ENCODE peak calls at places on chromosomes 11 and 22, in seven cellular contexts. A is K562, F is tibial nerve, H is GM12891, G is heart left ventricle, C is ovary, P is endothelial cell of umbilical vein. B is an unnamed sample.

GRCh38 chr11:2445107-2445947 is 519 bp downstream of the KCNQ1 start:
- DNase-seq in A (no peak), F (no peak), H (no peak), G (peak; percentile 28), C (peak; percentile 6), P (no peak), B (no peak)

GRCh38 chr11:14331476-14332136 is 27.4 kb downstream of the RRAS2 start:
- DNase-seq in A (no peak), F (no peak), H (no peak), G (no peak), C (no peak), P (peak; percentile 64), B (no peak)

GRCh38 chr11:20873054-20873453 is 203.7 kb downstream of the NELL1 start:
- DNase-seq in A (peak; percentile 9), F (no peak), H (no peak), G (no peak), C (no peak), P (no peak), B (peak; percentile 26)

GRCh38 chr22:44092636-44093220 is 68.6 kb downstream of the PARVB start:
- DNase-seq in A (no peak), F (no peak), H (no peak), G (no peak), C (no peak), P (no peak), B (no peak)

GRCh38 chr11:124891390-124891861 is 6.2 kb downstream of the ROBO4 start:
- DNase-seq in A (no peak), F (no peak), H (no peak), G (no peak), C (no peak), P (no peak), B (no peak)

GRCh38 chr11:116928102-116928777 is 90.8 kb upstream of the APOA1 start:
- DNase-seq in A (no peak), F (no peak), H (peak; percentile 22), G (no peak), C (no peak), P (no peak), B (no peak)

GRCh38 chr22:30420401-30421178 is 5.0 kb upstream of the MTFP1 start:
- DNase-seq in A (peak; percentile 32), F (no peak), H (no peak), G (no peak), C (no peak), P (peak; percentile 92), B (no peak)

GRCh38 chr22:17647996-17648395 is 9.4 kb downstream of the BCL2L13 start:
- DNase-seq in A (no peak), F (no peak), H (no peak), G (no peak), C (no peak), P (no peak), B (no peak)

GRCh38 chr11:128298271-128298670 is 289.1 kb downstream of the ETS1 start:
- DNase-seq in A (no peak), F (no peak), H (no peak), G (no peak), C (no peak), P (no peak), B (no peak)

GRCh38 chr11:134471341-134472187 is 59.5 kb upstream of the B3GAT1 start:
- DNase-seq in A (no peak), F (no peak), H (no peak), G (no peak), C (no peak), P (no peak), B (no peak)

GRCh38 chr11:86802601-86803051 is 2.3 kb downstream of the PRSS23 start:
- DNase-seq in A (peak; percentile 25), F (no peak), H (no peak), G (no peak), C (no peak), P (peak; percentile 80), B (no peak)

GRCh38 chr11:44374001-44374400 is 64.1 kb upstream of the ALX4 start:
- DNase-seq in A (no peak), F (no peak), H (no peak), G (no peak), C (no peak), P (no peak), B (no peak)

GRCh38 chr11:110091995-110092576 is 1.1 kb upstream of the ZC3H12C start:
- DNase-seq in A (no peak), F (no peak), H (no peak), G (no peak), C (no peak), P (no peak), B (no peak)

GRCh38 chr11:46520971-46521745 is 72.7 kb downstream of the AMBRA1 start:
- DNase-seq in A (no peak), F (no peak), H (no peak), G (no peak), C (no peak), P (peak; percentile 62), B (peak; percentile 36)

GRCh38 chr11:86523738-86524602 is 148.4 kb downstream of the ME3 start:
- DNase-seq in A (peak; percentile 46), F (no peak), H (no peak), G (no peak), C (no peak), P (peak; percentile 99), B (no peak)

GRCh38 chr22:46241397-46242007 is 8.6 kb downstream of the CDPF1 start:
- DNase-seq in A (peak; percentile 44), F (no peak), H (no peak), G (peak; percentile 63), C (no peak), P (no peak), B (no peak)
- TF ChIP-seq POLR2A in A (no peak), F (no peak), H (no peak), G (no peak), C (no peak), P (no peak), B (no peak)

GRCh38 chr22:22406445-22406844 is 102.1 kb downstream of the ZNF280B start:
- DNase-seq in A (no peak), F (no peak), H (no peak), G (no peak), C (no peak), P (no peak), B (no peak)
- TF ChIP-seq POLR2A in A (no peak), F (no peak), H (no peak), G (no peak), C (no peak), P (no peak), B (no peak)

DNA sequence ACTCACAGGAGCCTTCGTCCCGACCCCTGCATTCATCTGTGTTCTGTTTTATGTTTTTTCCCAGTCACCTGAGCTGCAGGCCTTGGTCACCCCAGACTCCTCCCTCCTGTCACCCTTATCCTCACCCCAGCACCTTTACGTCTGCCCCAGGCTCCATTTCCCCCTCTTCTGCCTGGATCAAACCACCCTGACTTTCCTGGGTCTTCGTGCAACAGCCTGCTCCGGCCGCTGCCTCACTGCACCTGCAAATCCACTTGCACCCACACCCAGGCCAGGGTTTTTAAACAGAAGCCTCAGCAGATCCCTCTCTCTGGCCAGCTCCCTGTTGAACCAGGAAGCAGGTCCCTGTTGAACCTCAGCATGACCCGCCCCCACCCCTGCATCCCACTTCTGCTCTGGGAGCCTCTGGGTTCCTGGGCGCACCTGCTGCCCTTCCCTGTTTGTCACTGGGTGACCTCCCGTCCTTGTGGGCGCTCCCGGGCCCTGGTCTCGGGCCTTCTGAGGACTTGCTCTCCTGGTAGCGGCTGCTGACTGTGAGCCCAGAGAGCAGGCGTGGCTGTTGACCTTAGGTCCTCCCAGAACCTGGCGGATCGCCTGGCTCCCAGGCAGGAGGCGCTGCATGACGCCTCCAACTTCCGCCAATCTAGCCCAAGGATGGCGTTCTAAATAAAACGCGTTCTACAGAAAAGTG is 12.8 kb downstream of the MAPK8IP2 start:
- DNase-seq in A (peak; percentile 74), F (no peak), H (no peak), G (no peak), C (peak; percentile 54), P (no peak), B (no peak)
- TF ChIP-seq POLR2A in A (peak; percentile 47), F (no peak), H (no peak), G (no peak), C (no peak), P (no peak), B (no peak)

DNA sequence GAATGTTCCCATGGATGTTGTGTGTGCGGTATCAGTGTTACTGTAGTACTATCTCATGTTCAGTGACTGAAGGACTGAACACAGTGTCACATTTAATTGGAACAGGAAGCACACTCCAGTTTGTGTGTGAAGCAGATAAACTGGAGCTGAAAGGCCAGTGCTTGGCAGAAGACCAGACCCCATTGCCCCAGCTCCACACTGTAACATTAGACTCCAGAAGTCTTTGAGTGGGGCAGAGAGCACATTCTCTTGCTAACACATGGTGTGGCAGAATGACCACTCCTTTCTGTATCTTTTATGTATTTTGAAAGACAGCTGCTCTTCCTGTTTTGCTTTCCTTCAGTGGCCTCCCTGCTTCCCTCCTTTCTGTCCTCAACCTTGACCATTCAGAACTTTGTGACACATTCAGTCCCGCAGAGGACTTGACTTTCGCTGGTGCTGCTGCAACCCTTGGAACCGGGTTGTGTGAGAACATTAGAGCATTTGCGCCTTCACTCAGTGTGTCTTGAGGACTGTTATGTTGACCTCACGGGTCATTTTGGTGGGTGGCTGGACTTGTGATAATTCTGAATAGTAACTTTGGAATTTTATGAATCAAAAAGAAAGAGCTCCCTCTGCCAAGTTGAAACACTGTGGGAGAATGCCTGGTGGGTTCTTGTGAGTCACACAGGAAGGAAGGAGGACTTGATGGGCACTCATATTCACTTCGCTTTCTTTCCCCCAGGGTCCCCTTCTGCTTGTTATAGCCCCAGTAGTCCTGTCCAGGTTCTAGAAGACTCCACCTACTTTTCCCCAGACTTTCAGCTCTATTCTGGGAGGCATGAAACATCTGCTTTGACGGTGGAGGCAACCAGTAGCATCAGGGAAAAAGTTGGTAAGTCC is 26.4 kb downstream of the AMOTL1 start:
- DNase-seq in A (peak; percentile 73), F (no peak), H (no peak), G (peak; percentile 71), C (peak; percentile 62), P (peak; percentile 93), B (peak; percentile 50)
- TF ChIP-seq POLR2A in A (peak; percentile 20), F (no peak), H (no peak), G (no peak), C (no peak), P (no peak), B (no peak)

GRCh38 chr11:66701432-66702240 is 23.9 kb upstream of the RBM4B start:
- DNase-seq in A (peak; percentile 91), F (no peak), H (no peak), G (no peak), C (no peak), P (no peak), B (no peak)
- TF ChIP-seq POLR2A in A (no peak), F (no peak), H (no peak), G (no peak), C (no peak), P (no peak), B (no peak)

GRCh38 chr11:57741132-57742086 is at the start of gene SELENOH:
- DNase-seq in A (peak; percentile 94), F (peak; percentile 88), H (peak; percentile 82), G (peak; percentile 95), C (peak; percentile 93), P (peak; percentile 98), B (peak; percentile 92)
- TF ChIP-seq POLR2A in A (peak; percentile 95), F (no peak), H (peak; percentile 96), G (peak; percentile 73), C (peak; percentile 72), P (peak; percentile 95), B (peak; percentile 62)